ENCODE peak calls at places on chromosomes 2 and 18, in ten cellular contexts. O is stomach; K is aorta; Y is upper lobe of right lung; U is uterus; Z is tibial artery; N is tibial nerve; X is left ventricle myocardium inferior; J is psoas muscle; C is CD8-positive, alpha-beta memory T cell. Q is an unnamed sample.

GRCh38 chr2:20806286-20806685 is 16.6 kb downstream of the LDAH start:
- DNase-seq in O (no peak), K (no peak), Y (no peak), U (no peak), Z (no peak), N (no peak), X (no peak), J (no peak), C (no peak), Q (no peak)

GRCh38 chr18:33076601-33077000 is 303.8 kb upstream of the KLHL14 start:
- DNase-seq in O (no peak), K (no peak), Y (no peak), U (no peak), Z (no peak), N (no peak), X (no peak), J (no peak), C (no peak), Q (no peak)

GRCh38 chr18:48947583-48947982 is 3.2 kb downstream of the SMAD7 start:
- DNase-seq in O (peak), K (peak), Y (no peak), U (no peak), Z (no peak), N (no peak), X (peak), J (peak), C (no peak), Q (no peak)

GRCh38 chr2:106095478-106096392 is 98.4 kb downstream of the UXS1 start:
- DNase-seq in O (no peak), K (peak), Y (no peak), U (no peak), Z (no peak), N (no peak), X (no peak), J (no peak), C (peak), Q (no peak)

GRCh38 chr2:96824079-96824870 is 8.2 kb downstream of the CNNM3 start:
- DNase-seq in O (no peak), K (no peak), Y (no peak), U (no peak), Z (no peak), N (no peak), X (no peak), J (no peak), C (no peak), Q (peak)

GRCh38 chr2:119255760-119256573 is 32.3 kb downstream of the STEAP3 start:
- DNase-seq in O (no peak), K (no peak), Y (no peak), U (no peak), Z (no peak), N (no peak), X (no peak), J (no peak), C (no peak), Q (peak)

GRCh38 chr2:117269574-117269973 is 544.9 kb upstream of the DDX18 start:
- DNase-seq in O (no peak), K (no peak), Y (no peak), U (no peak), Z (no peak), N (no peak), X (no peak), J (no peak), C (no peak), Q (no peak)

GRCh38 chr2:105396254-105397024 is 2.4 kb downstream of the FHL2 start:
- DNase-seq in O (peak), K (peak), Y (no peak), U (peak), Z (peak), N (peak), X (no peak), J (peak), C (no peak), Q (peak)

GRCh38 chr18:5058768-5059539 is 138.1 kb downstream of the AKAIN1 start:
- DNase-seq in O (no peak), K (peak), Y (no peak), U (peak), Z (no peak), N (no peak), X (peak), J (no peak), C (peak), Q (no peak)

GRCh38 chr2:71362447-71362846 is 30.9 kb downstream of the ZNF638 start:
- DNase-seq in O (no peak), K (no peak), Y (no peak), U (no peak), Z (no peak), N (no peak), X (no peak), J (no peak), C (no peak), Q (no peak)

GRCh38 chr18:12291690-12292089 is 16.4 kb upstream of the TUBB6 start:
- DNase-seq in O (no peak), K (no peak), Y (peak), U (no peak), Z (no peak), N (no peak), X (no peak), J (no peak), C (no peak), Q (no peak)

GRCh38 chr2:18299423-18300212 is 260.8 kb downstream of the RDH14 start:
- DNase-seq in O (no peak), K (no peak), Y (no peak), U (no peak), Z (no peak), N (no peak), X (no peak), J (no peak), C (no peak), Q (peak)

GRCh38 chr2:104444392-104444791 is 409.5 kb upstream of the POU3F3 start:
- DNase-seq in O (no peak), K (no peak), Y (no peak), U (no peak), Z (no peak), N (no peak), X (no peak), J (no peak), C (no peak), Q (no peak)

GRCh38 chr2:140275427-140275826 is 1495.2 kb upstream of the NXPH2 start:
- DNase-seq in O (no peak), K (no peak), Y (no peak), U (no peak), Z (no peak), N (no peak), X (no peak), J (no peak), C (no peak), Q (no peak)

DNA sequence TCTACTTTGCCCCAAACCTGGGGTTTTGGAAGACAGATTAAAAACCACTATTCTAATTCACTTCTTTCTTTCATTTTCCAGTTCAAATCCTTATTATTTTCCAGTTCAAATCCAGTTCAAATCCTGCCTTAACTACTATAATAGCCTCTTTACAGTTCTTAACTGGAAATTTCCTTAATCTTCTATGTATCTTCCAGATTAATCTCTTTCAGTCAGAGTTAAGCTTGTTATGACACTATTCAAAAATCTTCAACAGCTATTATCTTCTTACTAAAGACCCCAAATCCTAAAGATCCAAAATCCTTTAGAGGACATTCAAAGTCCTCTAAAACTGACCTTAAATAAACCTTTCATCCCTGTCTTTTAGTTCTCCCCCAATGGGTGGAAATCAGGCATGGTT is 30.1 kb downstream of the EIF2AK3 start:
- DNase-seq in O (no peak), K (no peak), Y (no peak), U (no peak), Z (no peak), N (no peak), X (no peak), J (no peak), C (no peak), Q (no peak)
- H3K27ac ChIP-seq in O (peak), K (no peak), Y (no peak), U (no peak), Z (no peak), N (no peak), X (no peak), J (no peak), C (no peak), Q (no peak)

GRCh38 chr2:152539424-152539823 is 177.8 kb downstream of the PRPF40A start:
- DNase-seq in O (no peak), K (no peak), Y (no peak), U (no peak), Z (no peak), N (no peak), X (no peak), J (no peak), C (no peak), Q (no peak)
- H3K27ac ChIP-seq in O (no peak), K (no peak), Y (no peak), U (no peak), Z (no peak), N (no peak), X (no peak), J (no peak), C (no peak), Q (no peak)

GRCh38 chr18:34956663-34957062 is 84.5 kb upstream of the MAPRE2 start:
- DNase-seq in O (no peak), K (no peak), Y (no peak), U (no peak), Z (no peak), N (no peak), X (no peak), J (no peak), C (no peak), Q (no peak)

GRCh38 chr18:34957119-34957863 is 83.9 kb upstream of the MAPRE2 start:
- DNase-seq in O (no peak), K (no peak), Y (no peak), U (no peak), Z (no peak), N (no peak), X (no peak), J (no peak), C (no peak), Q (peak)

GRCh38 chr18:34959211-34959829 is 81.9 kb upstream of the MAPRE2 start:
- DNase-seq in O (no peak), K (no peak), Y (no peak), U (no peak), Z (no peak), N (no peak), X (no peak), J (no peak), C (no peak), Q (no peak)

GRCh38 chr18:34957864-34958259 is 83.4 kb upstream of the MAPRE2 start:
- DNase-seq in O (no peak), K (no peak), Y (no peak), U (no peak), Z (no peak), N (no peak), X (no peak), J (no peak), C (no peak), Q (no peak)

DNA sequence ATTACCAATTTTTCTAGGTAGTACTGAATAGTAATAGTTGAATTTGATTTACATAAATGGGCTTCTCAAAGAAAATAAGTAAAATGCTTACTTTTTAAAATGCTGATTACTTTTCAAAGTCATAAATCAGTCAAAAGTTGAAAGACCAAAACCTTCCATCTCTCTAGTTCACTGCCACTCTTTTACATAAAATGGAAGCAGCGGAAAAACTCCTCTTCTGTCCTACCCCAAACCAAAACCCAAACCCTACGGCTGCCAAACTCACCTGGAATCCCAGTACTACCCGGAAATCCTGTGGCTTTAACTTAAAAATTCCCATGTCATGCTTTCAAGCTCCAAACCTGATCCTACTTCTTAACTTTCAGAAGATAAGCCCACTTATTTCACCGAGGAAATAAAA is 81.2 kb upstream of the MAPRE2 start:
- DNase-seq in O (no peak), K (no peak), Y (no peak), U (no peak), Z (no peak), N (no peak), X (no peak), J (no peak), C (no peak), Q (no peak)
- H3K27ac ChIP-seq in O (peak), K (no peak), Y (no peak), U (no peak), Z (no peak), N (no peak), X (no peak), J (no peak), C (no peak), Q (no peak)

GRCh38 chr2:237190958-237191692 is 105.4 kb downstream of the COPS8 start:
- DNase-seq in O (no peak), K (no peak), Y (no peak), U (no peak), Z (peak), N (no peak), X (peak), J (no peak), C (no peak), Q (no peak)
- H3K27ac ChIP-seq in O (peak), K (no peak), Y (peak), U (peak), Z (peak), N (no peak), X (peak), J (peak), C (no peak), Q (no peak)

Q was measured in brain microvascular endothelial cell.